ENCODE peak calls at places on chromosomes 2 and 18, in eight cellular contexts. One of them, this sample, is unnamed.

GRCh38 chr2:176826356-176826755 is 386.2 kb upstream of the HNRNPA3 start:
- DNase-seq in spleen: no peak
- DNase-seq in left ventricle myocardium inferior: no peak
- DNase-seq in fibroblast of lung: no peak
- DNase-seq in left lung: no peak
- DNase-seq in psoas muscle: no peak
- DNase-seq in OCI-LY7: no peak
- DNase-seq in heart left ventricle: no peak
- DNase-seq in this sample: no peak

GRCh38 chr2:149715005-149715592 is 127.5 kb upstream of the MMADHC start:
- DNase-seq in left lung: no peak
- DNase-seq in heart left ventricle: no peak
- DNase-seq in spleen: no peak
- DNase-seq in left ventricle myocardium inferior: no peak
- DNase-seq in fibroblast of lung: peak; percentile 57
- DNase-seq in psoas muscle: no peak
- DNase-seq in OCI-LY7: peak; percentile 1
- DNase-seq in this sample: no peak

GRCh38 chr2:149799296-149799695 is 211.7 kb upstream of the MMADHC start:
- DNase-seq in left lung: no peak
- DNase-seq in OCI-LY7: no peak
- DNase-seq in left ventricle myocardium inferior: no peak
- DNase-seq in spleen: no peak
- DNase-seq in psoas muscle: no peak
- DNase-seq in fibroblast of lung: peak; percentile 49
- DNase-seq in heart left ventricle: no peak
- DNase-seq in this sample: no peak

GRCh38 chr2:1205853-1206252 is 207.4 kb upstream of the TPO start:
- DNase-seq in spleen: no peak
- DNase-seq in left lung: no peak
- DNase-seq in OCI-LY7: no peak
- DNase-seq in fibroblast of lung: no peak
- DNase-seq in psoas muscle: no peak
- DNase-seq in left ventricle myocardium inferior: no peak
- DNase-seq in heart left ventricle: no peak
- DNase-seq in this sample: no peak

GRCh38 chr2:239577913-239578312 is 177.1 kb upstream of the HDAC4 start:
- DNase-seq in left lung: no peak
- DNase-seq in spleen: peak; percentile 39
- DNase-seq in psoas muscle: no peak
- DNase-seq in OCI-LY7: no peak
- DNase-seq in heart left ventricle: peak; percentile 6
- DNase-seq in fibroblast of lung: no peak
- DNase-seq in left ventricle myocardium inferior: no peak
- DNase-seq in this sample: peak; percentile 40

GRCh38 chr2:135563793-135564192 is 32.5 kb downstream of the R3HDM1 start:
- DNase-seq in spleen: no peak
- DNase-seq in psoas muscle: no peak
- DNase-seq in fibroblast of lung: peak; percentile 15
- DNase-seq in heart left ventricle: no peak
- DNase-seq in left lung: no peak
- DNase-seq in OCI-LY7: no peak
- DNase-seq in left ventricle myocardium inferior: no peak
- DNase-seq in this sample: no peak

GRCh38 chr2:136117391-136117841 is 533 bp downstream of the CXCR4 start:
- DNase-seq in psoas muscle: peak; percentile 34
- DNase-seq in left ventricle myocardium inferior: peak; percentile 47
- DNase-seq in left lung: peak; percentile 67
- DNase-seq in spleen: peak; percentile 92
- DNase-seq in fibroblast of lung: peak; percentile 46
- DNase-seq in heart left ventricle: peak; percentile 78
- DNase-seq in OCI-LY7: peak; percentile 71
- DNase-seq in this sample: peak; percentile 81

GRCh38 chr2:217797661-217798069 is 205.1 kb downstream of the TNS1 start:
- DNase-seq in spleen: peak; percentile 70
- DNase-seq in psoas muscle: peak; percentile 61
- DNase-seq in fibroblast of lung: no peak
- DNase-seq in left lung: no peak
- DNase-seq in heart left ventricle: peak; percentile 66
- DNase-seq in OCI-LY7: peak; percentile 17
- DNase-seq in left ventricle myocardium inferior: peak; percentile 50
- DNase-seq in this sample: no peak

GRCh38 chr18:55319517-55319905 is 268.5 kb downstream of the TCF4 start:
- DNase-seq in left ventricle myocardium inferior: no peak
- DNase-seq in OCI-LY7: no peak
- DNase-seq in left lung: no peak
- DNase-seq in spleen: no peak
- DNase-seq in fibroblast of lung: peak; percentile 68
- DNase-seq in heart left ventricle: no peak
- DNase-seq in psoas muscle: no peak
- DNase-seq in this sample: no peak

GRCh38 chr2:184695-185094 is 79.1 kb downstream of the SH3YL1 start:
- DNase-seq in spleen: no peak
- DNase-seq in left lung: no peak
- DNase-seq in heart left ventricle: no peak
- DNase-seq in psoas muscle: no peak
- DNase-seq in OCI-LY7: no peak
- DNase-seq in left ventricle myocardium inferior: no peak
- DNase-seq in fibroblast of lung: no peak
- DNase-seq in this sample: no peak

GRCh38 chr2:180311-180710 is 83.5 kb downstream of the SH3YL1 start:
- DNase-seq in fibroblast of lung: no peak
- DNase-seq in heart left ventricle: no peak
- DNase-seq in spleen: no peak
- DNase-seq in OCI-LY7: no peak
- DNase-seq in left ventricle myocardium inferior: no peak
- DNase-seq in left lung: no peak
- DNase-seq in psoas muscle: no peak
- DNase-seq in this sample: no peak

GRCh38 chr2:187825-188224 is 76.0 kb downstream of the SH3YL1 start:
- DNase-seq in fibroblast of lung: no peak
- DNase-seq in psoas muscle: no peak
- DNase-seq in heart left ventricle: no peak
- DNase-seq in left ventricle myocardium inferior: no peak
- DNase-seq in OCI-LY7: no peak
- DNase-seq in left lung: no peak
- DNase-seq in spleen: no peak
- DNase-seq in this sample: no peak

GRCh38 chr2:182509-183122 is 81.2 kb downstream of the SH3YL1 start:
- DNase-seq in spleen: no peak
- DNase-seq in heart left ventricle: no peak
- DNase-seq in left ventricle myocardium inferior: no peak
- DNase-seq in fibroblast of lung: no peak
- DNase-seq in psoas muscle: no peak
- DNase-seq in left lung: no peak
- DNase-seq in OCI-LY7: peak; percentile 35
- DNase-seq in this sample: no peak

GRCh38 chr2:185221-185620 is 78.6 kb downstream of the SH3YL1 start:
- DNase-seq in left lung: no peak
- DNase-seq in spleen: no peak
- DNase-seq in psoas muscle: no peak
- DNase-seq in heart left ventricle: no peak
- DNase-seq in left ventricle myocardium inferior: no peak
- DNase-seq in fibroblast of lung: no peak
- DNase-seq in OCI-LY7: no peak
- DNase-seq in this sample: no peak
- H3K9me3 ChIP-seq in left lung: peaks cover 15% of the 10 kb centered on the region
- H3K9me3 ChIP-seq in spleen: no peaks in the 10 kb centered on the region
- H3K9me3 ChIP-seq in psoas muscle: no peaks in the 10 kb centered on the region
- H3K9me3 ChIP-seq in heart left ventricle: no peaks in the 10 kb centered on the region
- H3K9me3 ChIP-seq in left ventricle myocardium inferior: peaks cover 14% of the 10 kb centered on the region
- H3K9me3 ChIP-seq in fibroblast of lung: no peaks in the 10 kb centered on the region
- H3K9me3 ChIP-seq in OCI-LY7: peaks cover 20% of the 10 kb centered on the region
- H3K9me3 ChIP-seq in this sample: no peaks in the 10 kb centered on the region

GRCh38 chr2:43346619-43347018 is 120.2 kb upstream of the ZFP36L2 start:
- DNase-seq in spleen: no peak
- DNase-seq in OCI-LY7: no peak
- DNase-seq in left lung: no peak
- DNase-seq in heart left ventricle: no peak
- DNase-seq in psoas muscle: no peak
- DNase-seq in left ventricle myocardium inferior: no peak
- DNase-seq in fibroblast of lung: no peak
- DNase-seq in this sample: no peak
- H3K4me1 ChIP-seq in spleen: peaks cover 12% of the 10 kb centered on the region
- H3K4me1 ChIP-seq in OCI-LY7: no peaks in the 10 kb centered on the region
- H3K4me1 ChIP-seq in left lung: peaks cover 46% of the 10 kb centered on the region
- H3K4me1 ChIP-seq in heart left ventricle: peaks cover 17% of the 10 kb centered on the region
- H3K4me1 ChIP-seq in psoas muscle: peaks cover 87% of the 10 kb centered on the region
- H3K4me1 ChIP-seq in left ventricle myocardium inferior: peaks cover 99% of the 10 kb centered on the region
- H3K4me1 ChIP-seq in fibroblast of lung: peaks cover 16% of the 10 kb centered on the region
- H3K4me1 ChIP-seq in this sample: peaks cover 40% of the 10 kb centered on the region

GRCh38 chr2:71154798-71155197 is 24.4 kb downstream of the MPHOSPH10 start:
- DNase-seq in psoas muscle: no peak
- DNase-seq in left lung: no peak
- DNase-seq in fibroblast of lung: no peak
- DNase-seq in spleen: no peak
- DNase-seq in left ventricle myocardium inferior: no peak
- DNase-seq in OCI-LY7: peak; percentile 66
- DNase-seq in heart left ventricle: no peak
- DNase-seq in this sample: no peak
- TF ChIP-seq CTCF in psoas muscle: no peak
- TF ChIP-seq CTCF in left lung: no peak
- TF ChIP-seq CTCF in fibroblast of lung: no peak
- TF ChIP-seq CTCF in spleen: no peak
- TF ChIP-seq CTCF in left ventricle myocardium inferior: no peak
- TF ChIP-seq CTCF in OCI-LY7: peak; percentile 72
- TF ChIP-seq CTCF in heart left ventricle: no peak
- TF ChIP-seq CTCF in this sample: no peak

GRCh38 chr18:70662588-70662987 is 373.7 kb downstream of the SOCS6 start:
- DNase-seq in left lung: no peak
- DNase-seq in OCI-LY7: no peak
- DNase-seq in fibroblast of lung: no peak
- DNase-seq in heart left ventricle: no peak
- DNase-seq in spleen: no peak
- DNase-seq in psoas muscle: no peak
- DNase-seq in left ventricle myocardium inferior: no peak
- DNase-seq in this sample: no peak
- H3K9me3 ChIP-seq in left lung: peaks cover 9% of the 10 kb centered on the region
- H3K9me3 ChIP-seq in OCI-LY7: no peaks in the 10 kb centered on the region
- H3K9me3 ChIP-seq in fibroblast of lung: no peaks in the 10 kb centered on the region
- H3K9me3 ChIP-seq in heart left ventricle: no peaks in the 10 kb centered on the region
- H3K9me3 ChIP-seq in spleen: no peaks in the 10 kb centered on the region
- H3K9me3 ChIP-seq in psoas muscle: peaks cover 6% of the 10 kb centered on the region
- H3K9me3 ChIP-seq in left ventricle myocardium inferior: peaks cover 12% of the 10 kb centered on the region
- H3K9me3 ChIP-seq in this sample: no peaks in the 10 kb centered on the region

GRCh38 chr2:173028671-173029070 is 47.0 kb upstream of the MAP3K20 start:
- DNase-seq in left lung: no peak
- DNase-seq in spleen: no peak
- DNase-seq in heart left ventricle: no peak
- DNase-seq in left ventricle myocardium inferior: no peak
- DNase-seq in psoas muscle: no peak
- DNase-seq in fibroblast of lung: peak; percentile 85
- DNase-seq in OCI-LY7: no peak
- DNase-seq in this sample: no peak
- H3K4me1 ChIP-seq in left lung: no peaks in the 10 kb centered on the region
- H3K4me1 ChIP-seq in spleen: no peaks in the 10 kb centered on the region
- H3K4me1 ChIP-seq in heart left ventricle: no peaks in the 10 kb centered on the region
- H3K4me1 ChIP-seq in left ventricle myocardium inferior: peaks cover 53% of the 10 kb centered on the region
- H3K4me1 ChIP-seq in psoas muscle: peaks cover 62% of the 10 kb centered on the region
- H3K4me1 ChIP-seq in fibroblast of lung: peaks cover 5% of the 10 kb centered on the region
- H3K4me1 ChIP-seq in OCI-LY7: no peaks in the 10 kb centered on the region
- H3K4me1 ChIP-seq in this sample: peaks cover 9% of the 10 kb centered on the region

DNA sequence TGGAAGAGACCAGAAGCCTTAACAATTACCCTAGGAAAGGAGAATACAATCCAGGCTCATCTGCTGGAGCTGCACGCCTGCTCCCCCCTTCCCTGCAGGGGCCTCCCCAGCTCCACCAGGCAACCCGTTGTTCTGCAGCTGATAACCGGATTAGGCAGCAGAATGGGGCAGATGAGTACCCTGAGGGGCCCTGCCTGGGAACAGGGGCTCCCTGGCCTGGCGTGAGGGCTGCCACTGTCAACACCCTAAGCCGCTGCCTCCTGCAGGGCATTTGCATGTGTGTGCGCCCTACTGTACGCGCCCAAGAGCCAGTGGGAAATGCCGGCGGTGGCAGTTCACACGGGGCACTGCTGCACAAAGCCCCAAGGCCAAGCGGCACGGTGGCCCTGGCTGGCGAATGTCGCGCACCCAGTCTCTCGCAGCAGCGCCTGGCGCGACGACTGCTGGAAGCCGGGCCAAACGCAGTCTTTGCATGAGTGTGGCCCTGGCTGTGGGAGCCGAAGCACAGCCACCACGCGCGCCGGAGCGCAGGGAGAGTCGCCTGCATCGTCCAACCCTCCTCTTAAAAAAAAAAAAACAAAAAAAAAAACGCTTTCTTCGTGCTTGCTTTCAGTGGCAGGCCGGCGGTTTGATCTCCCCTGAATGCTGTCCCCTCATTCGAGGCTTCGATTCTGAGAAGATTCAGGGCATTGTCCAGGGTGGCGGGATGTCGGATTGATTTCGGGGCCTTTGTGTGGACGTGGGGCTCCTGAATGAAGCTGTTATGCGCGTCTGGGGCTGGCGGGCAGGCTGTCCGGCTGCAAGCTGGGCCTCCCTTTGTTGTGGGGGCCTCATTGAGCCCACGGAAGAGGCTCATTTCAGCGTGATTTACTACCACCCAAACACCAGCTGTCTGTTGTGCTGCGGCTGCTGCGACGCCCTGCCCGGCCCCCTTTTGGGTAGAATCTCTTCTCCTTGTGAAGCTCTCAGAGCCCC is 63.8 kb downstream of the SETBP1 start:
- DNase-seq in left lung: no peak
- DNase-seq in heart left ventricle: peak; percentile 72
- DNase-seq in left ventricle myocardium inferior: peak; percentile 43
- DNase-seq in spleen: peak; percentile 78
- DNase-seq in psoas muscle: peak; percentile 53
- DNase-seq in OCI-LY7: no peak
- DNase-seq in fibroblast of lung: no peak
- DNase-seq in this sample: no peak
- TF ChIP-seq CTCF in left lung: no peak
- TF ChIP-seq CTCF in heart left ventricle: no peak
- TF ChIP-seq CTCF in left ventricle myocardium inferior: peak; percentile 33
- TF ChIP-seq CTCF in spleen: no peak
- TF ChIP-seq CTCF in psoas muscle: peak; percentile 29
- TF ChIP-seq CTCF in OCI-LY7: no peak
- TF ChIP-seq CTCF in fibroblast of lung: no peak
- TF ChIP-seq CTCF in this sample: no peak

DNA sequence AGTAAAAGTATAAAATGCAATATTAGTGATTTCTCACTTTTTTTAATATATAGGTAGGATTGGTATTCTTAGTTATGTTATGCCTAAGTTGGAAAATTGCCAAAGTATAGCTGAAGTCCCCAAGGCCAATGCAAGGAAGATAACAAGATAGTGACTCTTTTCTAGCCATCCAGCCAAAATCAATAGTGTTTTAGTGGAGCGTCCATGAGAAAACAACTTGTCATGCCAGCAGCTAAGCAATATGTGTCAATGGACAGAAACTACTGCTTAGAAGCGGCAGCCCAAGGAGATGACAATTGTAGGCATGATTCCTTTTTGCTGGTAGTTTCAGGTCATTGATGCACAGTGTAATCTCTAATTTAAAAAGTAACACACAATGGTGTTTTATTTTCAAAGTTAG is 1444.6 kb downstream of the SUCLG1 start:
- DNase-seq in fibroblast of lung: no peak
- DNase-seq in OCI-LY7: no peak
- DNase-seq in heart left ventricle: no peak
- DNase-seq in psoas muscle: no peak
- DNase-seq in left lung: no peak
- DNase-seq in spleen: no peak
- DNase-seq in left ventricle myocardium inferior: no peak
- DNase-seq in this sample: no peak
- H3K9me3 ChIP-seq in fibroblast of lung: no peaks in the 10 kb centered on the region
- H3K9me3 ChIP-seq in OCI-LY7: no peaks in the 10 kb centered on the region
- H3K9me3 ChIP-seq in heart left ventricle: no peaks in the 10 kb centered on the region
- H3K9me3 ChIP-seq in psoas muscle: no peaks in the 10 kb centered on the region
- H3K9me3 ChIP-seq in left lung: peaks cover 7% of the 10 kb centered on the region
- H3K9me3 ChIP-seq in spleen: no peaks in the 10 kb centered on the region
- H3K9me3 ChIP-seq in left ventricle myocardium inferior: no peaks in the 10 kb centered on the region
- H3K9me3 ChIP-seq in this sample: no peaks in the 10 kb centered on the region

GRCh38 chr2:95024306-95024880 is 1.1 kb upstream of the MAL start:
- DNase-seq in left lung: no peak
- DNase-seq in left ventricle myocardium inferior: no peak
- DNase-seq in fibroblast of lung: no peak
- DNase-seq in OCI-LY7: no peak
- DNase-seq in psoas muscle: no peak
- DNase-seq in heart left ventricle: no peak
- DNase-seq in spleen: no peak
- DNase-seq in this sample: no peak
- H3K4me1 ChIP-seq in left lung: peaks cover 10% of the 10 kb centered on the region
- H3K4me1 ChIP-seq in left ventricle myocardium inferior: peaks cover 26% of the 10 kb centered on the region
- H3K4me1 ChIP-seq in fibroblast of lung: no peaks in the 10 kb centered on the region
- H3K4me1 ChIP-seq in OCI-LY7: no peaks in the 10 kb centered on the region
- H3K4me1 ChIP-seq in psoas muscle: peaks cover 4% of the 10 kb centered on the region
- H3K4me1 ChIP-seq in heart left ventricle: no peaks in the 10 kb centered on the region
- H3K4me1 ChIP-seq in spleen: peaks cover 21% of the 10 kb centered on the region
- H3K4me1 ChIP-seq in this sample: peaks cover 4% of the 10 kb centered on the region

This sample was measured in upper lobe of right lung.